ENCODE peak calls at places on chromosome X, in ten cellular contexts. P is fibroblast of lung; V is non-pigmented ciliary epithelial cell; H is germinal center; Z is NCI-H1436; D is stimulated activated CD8-positive, alpha-beta memory T cell treated with anti-CD3 and anti-CD28 coated beads, Interleukin-2, amount 100 ng/mL, for 48 hours; W is stimulated activated CD4-positive, alpha-beta T cell treated with anti-CD3 and anti-CD28 coated beads, Interleukin-4, amount 100 ng/mL, for 1 hour; G is H9; M is CD4-positive, alpha-beta memory T cell; I is T-helper 2 cell. T is an unnamed sample.
A peak's percentile ranks its signal among the peaks of the same experiment; 100 is the strongest.

GRCh38 chrX:323721-324628 is 5.4 kb upstream of the GTPBP6 start:
- DNase-seq in D (no peak), H (no peak), V (no peak), M (peak; percentile 39), G (peak; percentile 82), Z (no peak), W (peak; percentile 40), I (no peak), P (peak; percentile 62), T (no peak)

GRCh38 chrX:39855748-39856129 is 242.0 kb downstream of the BCOR start:
- DNase-seq in H (peak; percentile 64), W (peak; percentile 77), I (peak; percentile 72), Z (peak; percentile 33), M (peak; percentile 80), G (peak; percentile 76), V (no peak), P (peak; percentile 15), D (peak; percentile 62), T (peak; percentile 64)

GRCh38 chrX:110318664-110318968 is 731 bp upstream of the AMMECR1 start:
- DNase-seq in M (no peak), W (no peak), H (no peak), P (no peak), Z (no peak), D (no peak), G (no peak), V (no peak), I (no peak), T (no peak)

GRCh38 chrX:106726485-106727437 is at the start of gene RNF128:
- DNase-seq in D (no peak), G (peak; percentile 78), W (peak; percentile 15), P (peak; percentile 13), H (no peak), M (peak; percentile 3), I (no peak), V (no peak), Z (peak; percentile 78), T (no peak)

GRCh38 chrX:12973561-12974216 is 1.2 kb upstream of the TMSB4X start:
- DNase-seq in Z (no peak), H (no peak), D (no peak), I (no peak), M (no peak), V (no peak), G (no peak), P (no peak), W (peak; percentile 40), T (no peak)

GRCh38 chrX:7828594-7828993 is 14.4 kb upstream of the VCX start:
- DNase-seq in Z (no peak), I (no peak), M (no peak), H (no peak), G (no peak), W (no peak), V (no peak), P (no peak), D (no peak), T (no peak)

GRCh38 chrX:39377773-39378172 is 576.5 kb downstream of the MID1IP1 start:
- DNase-seq in I (no peak), Z (no peak), V (no peak), G (no peak), D (no peak), P (no peak), H (no peak), M (no peak), W (no peak), T (no peak)

GRCh38 chrX:126064901-126065541 is 101.1 kb downstream of the DCAF12L2 start:
- DNase-seq in Z (no peak), W (no peak), D (no peak), I (no peak), M (no peak), V (no peak), H (no peak), P (no peak), G (peak; percentile 19), T (no peak)

GRCh38 chrX:16528620-16529019 is 121.3 kb upstream of the S100G start:
- DNase-seq in P (no peak), M (peak; percentile 69), H (no peak), I (peak; percentile 42), Z (no peak), W (peak; percentile 5), G (no peak), D (peak; percentile 17), V (no peak), T (peak; percentile 26)

GRCh38 chrX:40622741-40623536 is at the start of gene MPC1L:
- DNase-seq in P (no peak), H (no peak), M (no peak), I (no peak), D (no peak), W (no peak), V (no peak), G (peak; percentile 43), Z (no peak), T (no peak)

GRCh38 chrX:47047989-47048388 is 30.3 kb upstream of the RGN start:
- DNase-seq in H (no peak), D (no peak), I (no peak), G (no peak), P (peak; percentile 6), V (no peak), W (no peak), M (no peak), Z (no peak), T (no peak)

GRCh38 chrX:37353646-37354045 is 4.5 kb downstream of the PRRG1 start:
- DNase-seq in M (no peak), I (no peak), G (no peak), Z (no peak), P (no peak), H (no peak), V (no peak), W (no peak), D (no peak), T (no peak)

GRCh38 chrX:48541140-48541814 is 1.8 kb downstream of the TBC1D25 start:
- DNase-seq in W (no peak), G (no peak), V (no peak), M (no peak), I (no peak), D (no peak), Z (no peak), P (no peak), H (no peak), T (no peak)

GRCh38 chrX:136588060-136588459 is 56.0 kb downstream of the VGLL1 start:
- DNase-seq in M (peak; percentile 54), G (no peak), D (no peak), H (no peak), I (peak; percentile 26), V (no peak), W (no peak), Z (no peak), P (no peak), T (peak; percentile 66)

GRCh38 chrX:69116077-69116476 is 49.2 kb downstream of the PJA1 start:
- DNase-seq in H (no peak), G (no peak), Z (no peak), D (no peak), I (no peak), V (no peak), W (no peak), M (no peak), P (no peak), T (no peak)

GRCh38 chrX:131841496-131842410 is 181.3 kb upstream of the STK26 start:
- DNase-seq in W (no peak), G (peak; percentile 68), Z (peak; percentile 61), M (peak; percentile 53), D (no peak), V (no peak), P (peak; percentile 50), I (peak; percentile 39), H (peak; percentile 28), T (peak; percentile 9)

GRCh38 chrX:1390621-1391369 is 1.1 kb downstream of the SLC25A6 start:
- DNase-seq in G (no peak), V (no peak), W (no peak), M (no peak), I (no peak), D (no peak), H (no peak), P (no peak), Z (no peak), T (no peak)

GRCh38 chrX:74207539-74207938 is 96.4 kb upstream of the ZCCHC13 start:
- DNase-seq in Z (no peak), G (no peak), M (no peak), H (no peak), I (no peak), P (no peak), W (no peak), V (no peak), D (no peak), T (no peak)

GRCh38 chrX:8632949-8633348 is 99.0 kb downstream of the ANOS1 start:
- DNase-seq in G (no peak), H (no peak), P (no peak), M (no peak), W (no peak), V (no peak), Z (no peak), I (no peak), D (no peak), T (no peak)

GRCh38 chrX:74613350-74614192 is 853 bp downstream of the RLIM start:
- DNase-seq in I (no peak), G (no peak), W (no peak), V (peak; percentile 4), H (peak; percentile 2), P (peak; percentile 34), Z (peak; percentile 1), D (no peak), M (no peak), T (peak; percentile 1)

GRCh38 chrX:150990910-150991309 is 7.8 kb downstream of the HMGB3 start:
- DNase-seq in W (no peak), I (no peak), H (no peak), P (no peak), G (no peak), Z (no peak), M (no peak), D (no peak), V (no peak), T (no peak)

GRCh38 chrX:9114245-9114644 is 80.3 kb upstream of the FAM9B start:
- DNase-seq in M (no peak), P (no peak), W (no peak), I (no peak), V (no peak), G (no peak), Z (no peak), H (no peak), D (no peak), T (no peak)

GRCh38 chrX:107565005-107565404 is 63.3 kb upstream of the PRPS1 start:
- DNase-seq in D (no peak), Z (no peak), P (no peak), G (no peak), M (no peak), I (no peak), W (no peak), H (no peak), V (no peak), T (no peak)

GRCh38 chrX:47191806-47192401 is 1.7 kb upstream of the UBA1 start:
- DNase-seq in D (no peak), M (no peak), Z (no peak), V (no peak), G (no peak), H (peak; percentile 26), I (no peak), W (no peak), P (no peak), T (no peak)

GRCh38 chrX:7941390-7942042 is 14.3 kb upstream of the PNPLA4 start:
- DNase-seq in M (no peak), I (no peak), V (no peak), H (no peak), Z (no peak), D (no peak), P (peak; percentile 5), W (no peak), G (peak; percentile 27), T (no peak)

GRCh38 chrX:152817082-152817744 is 13.3 kb downstream of the CETN2 start:
- DNase-seq in P (peak; percentile 50), D (no peak), W (no peak), G (no peak), V (no peak), M (no peak), Z (no peak), I (no peak), H (peak; percentile 6), T (no peak)

GRCh38 chrX:531611-531936 is 99.0 kb upstream of the SHOX start:
- DNase-seq in W (no peak), P (no peak), V (no peak), H (no peak), M (no peak), D (no peak), G (peak; percentile 68), Z (no peak), I (no peak), T (no peak)

GRCh38 chrX:109635151-109635550 is 10.2 kb upstream of the KCNE5 start:
- DNase-seq in D (no peak), V (no peak), I (no peak), W (no peak), Z (no peak), G (peak; percentile 35), M (no peak), H (peak; percentile 8), P (peak; percentile 14), T (no peak)

T was measured in CD4-positive, CD25-positive, alpha-beta regulatory T cell.